ENCODE peak calls at places on chromosomes 3 and 15, in six cellular contexts. One of them, this sample, is unnamed.

GRCh38 chr3:127162947-127163645 is 29.8 kb upstream of the PRR23E start:
- DNase-seq in GDM1: no peak
- DNase-seq in stomach: no peak
- DNase-seq in IMR-90: no peak
- DNase-seq in ureter: no peak
- DNase-seq in germinal center: no peak
- DNase-seq in this sample: no peak

GRCh38 chr3:183584914-183585280 is 29.4 kb upstream of the KLHL6 start:
- DNase-seq in GDM1: no peak
- DNase-seq in stomach: no peak
- DNase-seq in IMR-90: no peak
- DNase-seq in ureter: no peak
- DNase-seq in germinal center: no peak
- DNase-seq in this sample: no peak

GRCh38 chr3:100443690-100444089 is 42.4 kb downstream of the LNP1 start:
- DNase-seq in GDM1: no peak
- DNase-seq in stomach: no peak
- DNase-seq in IMR-90: no peak
- DNase-seq in ureter: no peak
- DNase-seq in germinal center: no peak
- DNase-seq in this sample: no peak

GRCh38 chr3:66812126-66812525 is 186.0 kb upstream of the KBTBD8 start:
- DNase-seq in GDM1: no peak
- DNase-seq in stomach: no peak
- DNase-seq in IMR-90: peak
- DNase-seq in ureter: no peak
- DNase-seq in germinal center: no peak
- DNase-seq in this sample: no peak

GRCh38 chr3:51830986-51831385 is 30.4 kb upstream of the IQCF2 start:
- DNase-seq in GDM1: no peak
- DNase-seq in stomach: no peak
- DNase-seq in IMR-90: no peak
- DNase-seq in ureter: no peak
- DNase-seq in germinal center: no peak
- DNase-seq in this sample: no peak

GRCh38 chr15:78396976-78397375 is 41.0 kb upstream of the IREB2 start:
- DNase-seq in GDM1: no peak
- DNase-seq in stomach: peak
- DNase-seq in IMR-90: peak
- DNase-seq in ureter: peak
- DNase-seq in germinal center: no peak
- DNase-seq in this sample: peak

GRCh38 chr15:51688863-51689262 is 7.6 kb downstream of the SCG3 start:
- DNase-seq in GDM1: no peak
- DNase-seq in stomach: no peak
- DNase-seq in IMR-90: peak
- DNase-seq in ureter: no peak
- DNase-seq in germinal center: no peak
- DNase-seq in this sample: no peak

GRCh38 chr15:38005949-38006800 is 71.7 kb downstream of the TMCO5A start:
- DNase-seq in GDM1: no peak
- DNase-seq in stomach: no peak
- DNase-seq in IMR-90: peak
- DNase-seq in ureter: no peak
- DNase-seq in germinal center: no peak
- DNase-seq in this sample: no peak

GRCh38 chr3:20105513-20106280 is 65.5 kb downstream of the KAT2B start:
- DNase-seq in GDM1: no peak
- DNase-seq in stomach: no peak
- DNase-seq in IMR-90: no peak
- DNase-seq in ureter: no peak
- DNase-seq in germinal center: no peak
- DNase-seq in this sample: no peak